ENCODE peak calls at places on chromosomes 5 and 9, in six cellular contexts. One of them, this sample, is unnamed. For H3K9me3, the result is how much of the 10 kb centered on the place peaks cover.

GRCh38 chr9:131410051-131410491 is 16.2 kb downstream of the PRRC2B start:
- DNase-seq in effector memory CD4-positive, alpha-beta T cell: peak
- DNase-seq in CD4-positive, CD25-positive, alpha-beta regulatory T cell: peak
- DNase-seq in esophagus squamous epithelium: no peak
- DNase-seq in PC-3: no peak
- DNase-seq in lower lobe of right lung: no peak
- DNase-seq in this sample: peak

GRCh38 chr5:138945421-138946240 is 70.5 kb upstream of the LRRTM2 start:
- DNase-seq in PC-3: no peak
- DNase-seq in lower lobe of right lung: no peak
- DNase-seq in esophagus squamous epithelium: no peak
- DNase-seq in CD4-positive, CD25-positive, alpha-beta regulatory T cell: no peak
- DNase-seq in effector memory CD4-positive, alpha-beta T cell: no peak
- DNase-seq in this sample: no peak

GRCh38 chr9:101477214-101477613 is 41.6 kb upstream of the ALDOB start:
- DNase-seq in PC-3: peak
- DNase-seq in lower lobe of right lung: no peak
- DNase-seq in esophagus squamous epithelium: no peak
- DNase-seq in CD4-positive, CD25-positive, alpha-beta regulatory T cell: no peak
- DNase-seq in effector memory CD4-positive, alpha-beta T cell: no peak
- DNase-seq in this sample: no peak

GRCh38 chr9:93134740-93135444 is 841 bp upstream of the NINJ1 start:
- DNase-seq in esophagus squamous epithelium: no peak
- DNase-seq in PC-3: no peak
- DNase-seq in lower lobe of right lung: no peak
- DNase-seq in effector memory CD4-positive, alpha-beta T cell: no peak
- DNase-seq in CD4-positive, CD25-positive, alpha-beta regulatory T cell: no peak
- DNase-seq in this sample: no peak

GRCh38 chr9:110919609-110920008 is 118.7 kb downstream of the LPAR1 start:
- DNase-seq in CD4-positive, CD25-positive, alpha-beta regulatory T cell: no peak
- DNase-seq in esophagus squamous epithelium: no peak
- DNase-seq in PC-3: peak
- DNase-seq in lower lobe of right lung: no peak
- DNase-seq in effector memory CD4-positive, alpha-beta T cell: no peak
- DNase-seq in this sample: no peak

GRCh38 chr9:128685022-128685332 is 4.0 kb upstream of the SET start:
- DNase-seq in effector memory CD4-positive, alpha-beta T cell: no peak
- DNase-seq in lower lobe of right lung: no peak
- DNase-seq in CD4-positive, CD25-positive, alpha-beta regulatory T cell: no peak
- DNase-seq in esophagus squamous epithelium: no peak
- DNase-seq in PC-3: no peak
- DNase-seq in this sample: no peak

GRCh38 chr5:139100825-139101224 is 97.3 kb downstream of the SIL1 start:
- DNase-seq in CD4-positive, CD25-positive, alpha-beta regulatory T cell: no peak
- DNase-seq in effector memory CD4-positive, alpha-beta T cell: no peak
- DNase-seq in PC-3: peak
- DNase-seq in lower lobe of right lung: no peak
- DNase-seq in esophagus squamous epithelium: no peak
- DNase-seq in this sample: no peak

GRCh38 chr5:150779397-150780179 is 1.0 kb downstream of the SMIM3 start:
- DNase-seq in esophagus squamous epithelium: no peak
- DNase-seq in lower lobe of right lung: no peak
- DNase-seq in CD4-positive, CD25-positive, alpha-beta regulatory T cell: no peak
- DNase-seq in PC-3: no peak
- DNase-seq in effector memory CD4-positive, alpha-beta T cell: no peak
- DNase-seq in this sample: no peak

GRCh38 chr9:92726971-92727715 is 37.5 kb downstream of the BICD2 start:
- DNase-seq in lower lobe of right lung: no peak
- DNase-seq in CD4-positive, CD25-positive, alpha-beta regulatory T cell: no peak
- DNase-seq in PC-3: no peak
- DNase-seq in effector memory CD4-positive, alpha-beta T cell: no peak
- DNase-seq in esophagus squamous epithelium: no peak
- DNase-seq in this sample: no peak

GRCh38 chr5:32627219-32627880 is 42.0 kb downstream of the SUB1 start:
- DNase-seq in esophagus squamous epithelium: no peak
- DNase-seq in PC-3: no peak
- DNase-seq in effector memory CD4-positive, alpha-beta T cell: no peak
- DNase-seq in CD4-positive, CD25-positive, alpha-beta regulatory T cell: no peak
- DNase-seq in lower lobe of right lung: no peak
- DNase-seq in this sample: no peak

GRCh38 chr5:180301253-180301652 is 9.4 kb upstream of the MAPK9 start:
- DNase-seq in PC-3: no peak
- DNase-seq in lower lobe of right lung: no peak
- DNase-seq in CD4-positive, CD25-positive, alpha-beta regulatory T cell: no peak
- DNase-seq in esophagus squamous epithelium: no peak
- DNase-seq in effector memory CD4-positive, alpha-beta T cell: no peak
- DNase-seq in this sample: no peak

GRCh38 chr5:1962619-1963355 is 80.1 kb upstream of the IRX4 start:
- DNase-seq in esophagus squamous epithelium: no peak
- DNase-seq in CD4-positive, CD25-positive, alpha-beta regulatory T cell: no peak
- DNase-seq in lower lobe of right lung: no peak
- DNase-seq in PC-3: no peak
- DNase-seq in effector memory CD4-positive, alpha-beta T cell: no peak
- DNase-seq in this sample: no peak

GRCh38 chr5:29939988-29940387 is 1253.5 kb upstream of the CDH6 start:
- DNase-seq in CD4-positive, CD25-positive, alpha-beta regulatory T cell: no peak
- DNase-seq in effector memory CD4-positive, alpha-beta T cell: no peak
- DNase-seq in esophagus squamous epithelium: no peak
- DNase-seq in PC-3: no peak
- DNase-seq in lower lobe of right lung: no peak
- DNase-seq in this sample: no peak

GRCh38 chr5:150589791-150590601 is 50.5 kb upstream of the SYNPO start:
- DNase-seq in PC-3: no peak
- DNase-seq in esophagus squamous epithelium: no peak
- DNase-seq in lower lobe of right lung: no peak
- DNase-seq in CD4-positive, CD25-positive, alpha-beta regulatory T cell: no peak
- DNase-seq in effector memory CD4-positive, alpha-beta T cell: no peak
- DNase-seq in this sample: no peak

GRCh38 chr5:7878381-7878873 is 9.5 kb downstream of the MTRR start:
- DNase-seq in PC-3: peak
- DNase-seq in CD4-positive, CD25-positive, alpha-beta regulatory T cell: peak
- DNase-seq in esophagus squamous epithelium: no peak
- DNase-seq in lower lobe of right lung: no peak
- DNase-seq in effector memory CD4-positive, alpha-beta T cell: no peak
- DNase-seq in this sample: no peak

GRCh38 chr9:33443047-33443446 is 4.3 kb downstream of the AQP3 start:
- DNase-seq in esophagus squamous epithelium: no peak
- DNase-seq in effector memory CD4-positive, alpha-beta T cell: no peak
- DNase-seq in PC-3: peak
- DNase-seq in lower lobe of right lung: peak
- DNase-seq in CD4-positive, CD25-positive, alpha-beta regulatory T cell: no peak
- DNase-seq in this sample: no peak

GRCh38 chr5:96157077-96157780 is 195.6 kb upstream of the ELL2 start:
- DNase-seq in PC-3: no peak
- DNase-seq in CD4-positive, CD25-positive, alpha-beta regulatory T cell: no peak
- DNase-seq in lower lobe of right lung: no peak
- DNase-seq in esophagus squamous epithelium: no peak
- DNase-seq in effector memory CD4-positive, alpha-beta T cell: no peak
- DNase-seq in this sample: no peak

GRCh38 chr9:2298217-2298616 is 283.1 kb downstream of the SMARCA2 start:
- DNase-seq in PC-3: no peak
- DNase-seq in lower lobe of right lung: no peak
- DNase-seq in CD4-positive, CD25-positive, alpha-beta regulatory T cell: no peak
- DNase-seq in esophagus squamous epithelium: no peak
- DNase-seq in effector memory CD4-positive, alpha-beta T cell: no peak
- DNase-seq in this sample: no peak

GRCh38 chr9:2302606-2303005 is 287.5 kb downstream of the SMARCA2 start:
- DNase-seq in effector memory CD4-positive, alpha-beta T cell: no peak
- DNase-seq in PC-3: no peak
- DNase-seq in CD4-positive, CD25-positive, alpha-beta regulatory T cell: no peak
- DNase-seq in esophagus squamous epithelium: no peak
- DNase-seq in lower lobe of right lung: no peak
- DNase-seq in this sample: no peak

GRCh38 chr9:2297771-2298170 is 282.6 kb downstream of the SMARCA2 start:
- DNase-seq in lower lobe of right lung: no peak
- DNase-seq in CD4-positive, CD25-positive, alpha-beta regulatory T cell: no peak
- DNase-seq in effector memory CD4-positive, alpha-beta T cell: no peak
- DNase-seq in esophagus squamous epithelium: no peak
- DNase-seq in PC-3: no peak
- DNase-seq in this sample: no peak

GRCh38 chr9:2299156-2299842 is 284.2 kb downstream of the SMARCA2 start:
- DNase-seq in effector memory CD4-positive, alpha-beta T cell: no peak
- DNase-seq in esophagus squamous epithelium: no peak
- DNase-seq in PC-3: peak
- DNase-seq in CD4-positive, CD25-positive, alpha-beta regulatory T cell: no peak
- DNase-seq in lower lobe of right lung: peak
- DNase-seq in this sample: no peak

DNA sequence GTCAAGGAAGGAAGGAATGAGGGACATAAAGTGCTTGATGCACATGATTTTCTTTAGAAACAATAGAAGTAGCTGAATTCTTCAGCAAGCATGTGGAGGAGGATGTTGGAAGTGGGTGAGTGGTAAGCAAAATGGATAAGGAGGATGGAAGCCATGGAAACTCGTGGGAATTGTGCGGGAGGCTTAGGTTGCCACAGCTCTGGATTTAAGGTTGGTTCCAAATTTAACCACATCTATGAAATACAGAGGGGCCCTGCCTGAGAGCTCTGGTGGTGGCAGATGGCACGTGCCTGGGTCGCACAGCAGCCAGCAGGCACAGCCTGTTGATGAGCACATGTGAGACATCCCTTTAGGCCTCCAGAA is 284.7 kb downstream of the SMARCA2 start:
- DNase-seq in esophagus squamous epithelium: no peak
- DNase-seq in CD4-positive, CD25-positive, alpha-beta regulatory T cell: no peak
- DNase-seq in PC-3: no peak
- DNase-seq in lower lobe of right lung: no peak
- DNase-seq in effector memory CD4-positive, alpha-beta T cell: no peak
- DNase-seq in this sample: no peak
- H3K9me3 ChIP-seq in esophagus squamous epithelium: under half
- H3K9me3 ChIP-seq in CD4-positive, CD25-positive, alpha-beta regulatory T cell: under half
- H3K9me3 ChIP-seq in PC-3: under half
- H3K9me3 ChIP-seq in lower lobe of right lung: under half
- H3K9me3 ChIP-seq in effector memory CD4-positive, alpha-beta T cell: under half
- H3K9me3 ChIP-seq in this sample: under half

GRCh38 chr5:27969157-27969556 is 930.8 kb upstream of the CDH9 start:
- DNase-seq in effector memory CD4-positive, alpha-beta T cell: no peak
- DNase-seq in PC-3: no peak
- DNase-seq in lower lobe of right lung: no peak
- DNase-seq in CD4-positive, CD25-positive, alpha-beta regulatory T cell: no peak
- DNase-seq in esophagus squamous epithelium: no peak
- DNase-seq in this sample: no peak

GRCh38 chr5:27962201-27962600 is 923.8 kb upstream of the CDH9 start:
- DNase-seq in lower lobe of right lung: no peak
- DNase-seq in esophagus squamous epithelium: no peak
- DNase-seq in CD4-positive, CD25-positive, alpha-beta regulatory T cell: no peak
- DNase-seq in PC-3: peak
- DNase-seq in effector memory CD4-positive, alpha-beta T cell: no peak
- DNase-seq in this sample: no peak

DNA sequence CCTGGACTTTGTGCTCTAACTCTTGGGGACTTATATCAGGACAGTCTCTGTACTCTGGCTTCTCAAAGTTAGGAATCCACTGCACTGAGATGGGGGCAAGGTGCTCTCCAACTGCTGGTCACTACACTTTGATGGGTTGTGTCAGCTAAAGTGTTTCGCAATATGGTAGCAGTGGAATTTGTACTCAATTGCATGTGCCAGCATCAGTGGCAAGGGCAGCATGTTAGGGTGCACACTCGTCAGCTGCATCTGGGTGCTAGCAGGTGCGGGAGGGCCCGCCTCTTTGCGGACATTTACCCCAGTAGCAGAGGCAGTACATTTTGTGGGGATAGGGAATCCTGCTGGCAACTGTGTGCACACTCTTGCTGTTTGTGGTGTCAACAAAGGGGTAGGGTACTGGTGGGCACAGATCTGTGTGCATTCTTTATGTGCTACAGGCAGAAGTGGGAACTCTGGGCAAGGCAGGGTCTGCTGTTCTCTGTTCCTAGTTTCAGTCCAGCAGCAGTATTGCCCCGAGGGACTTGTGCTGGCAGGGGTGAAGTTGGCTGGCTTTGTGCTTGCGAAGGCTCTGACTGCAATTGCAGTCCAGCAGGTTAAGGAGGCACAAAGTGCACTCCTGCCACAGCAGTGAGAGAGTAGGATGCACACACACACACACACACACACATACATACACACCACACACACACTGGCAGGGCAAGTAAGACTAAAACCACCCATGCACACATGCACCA is 924.8 kb upstream of the CDH9 start:
- DNase-seq in esophagus squamous epithelium: no peak
- DNase-seq in CD4-positive, CD25-positive, alpha-beta regulatory T cell: no peak
- DNase-seq in effector memory CD4-positive, alpha-beta T cell: no peak
- DNase-seq in PC-3: no peak
- DNase-seq in lower lobe of right lung: no peak
- DNase-seq in this sample: no peak
- H3K9me3 ChIP-seq in esophagus squamous epithelium: under half
- H3K9me3 ChIP-seq in CD4-positive, CD25-positive, alpha-beta regulatory T cell: under half
- H3K9me3 ChIP-seq in effector memory CD4-positive, alpha-beta T cell: under half
- H3K9me3 ChIP-seq in PC-3: under half
- H3K9me3 ChIP-seq in lower lobe of right lung: under half
- H3K9me3 ChIP-seq in this sample: under half

DNA sequence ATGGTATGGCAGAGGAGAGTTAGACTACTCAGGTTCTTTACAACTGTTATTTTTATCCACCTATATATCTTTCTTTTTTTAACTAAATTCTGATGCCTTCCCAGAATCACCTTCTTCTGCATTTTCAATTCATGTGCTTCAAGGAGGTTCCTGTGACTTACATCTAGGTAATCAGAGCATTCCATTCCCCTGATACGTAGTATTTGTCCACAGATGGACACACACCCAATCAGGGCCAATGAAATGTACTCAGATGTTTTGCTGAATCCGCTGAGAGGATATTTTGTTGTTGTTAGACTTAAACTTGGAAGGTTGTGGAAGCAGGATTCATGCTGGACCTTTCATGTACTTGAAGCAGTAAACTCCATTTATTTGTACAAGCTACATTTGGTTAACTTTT is 159.4 kb upstream of the FER start:
- DNase-seq in esophagus squamous epithelium: no peak
- DNase-seq in effector memory CD4-positive, alpha-beta T cell: no peak
- DNase-seq in lower lobe of right lung: no peak
- DNase-seq in CD4-positive, CD25-positive, alpha-beta regulatory T cell: no peak
- DNase-seq in PC-3: peak
- DNase-seq in this sample: no peak
- H3K9me3 ChIP-seq in esophagus squamous epithelium: under half
- H3K9me3 ChIP-seq in effector memory CD4-positive, alpha-beta T cell: under half
- H3K9me3 ChIP-seq in lower lobe of right lung: under half
- H3K9me3 ChIP-seq in CD4-positive, CD25-positive, alpha-beta regulatory T cell: under half
- H3K9me3 ChIP-seq in PC-3: under half
- H3K9me3 ChIP-seq in this sample: under half

GRCh38 chr9:133277467-133277866 is 2.5 kb upstream of the ABO start:
- DNase-seq in PC-3: no peak
- DNase-seq in esophagus squamous epithelium: no peak
- DNase-seq in CD4-positive, CD25-positive, alpha-beta regulatory T cell: no peak
- DNase-seq in effector memory CD4-positive, alpha-beta T cell: no peak
- DNase-seq in lower lobe of right lung: no peak
- DNase-seq in this sample: no peak

GRCh38 chr9:133276001-133276884 is 1.2 kb upstream of the ABO start:
- DNase-seq in PC-3: no peak
- DNase-seq in esophagus squamous epithelium: no peak
- DNase-seq in CD4-positive, CD25-positive, alpha-beta regulatory T cell: no peak
- DNase-seq in lower lobe of right lung: no peak
- DNase-seq in effector memory CD4-positive, alpha-beta T cell: no peak
- DNase-seq in this sample: no peak

GRCh38 chr9:133275105-133276000 is at the start of gene ABO:
- DNase-seq in CD4-positive, CD25-positive, alpha-beta regulatory T cell: no peak
- DNase-seq in esophagus squamous epithelium: no peak
- DNase-seq in lower lobe of right lung: no peak
- DNase-seq in PC-3: no peak
- DNase-seq in effector memory CD4-positive, alpha-beta T cell: no peak
- DNase-seq in this sample: no peak

GRCh38 chr9:133278161-133279131 is 3.4 kb upstream of the ABO start:
- DNase-seq in lower lobe of right lung: no peak
- DNase-seq in esophagus squamous epithelium: no peak
- DNase-seq in CD4-positive, CD25-positive, alpha-beta regulatory T cell: no peak
- DNase-seq in PC-3: no peak
- DNase-seq in effector memory CD4-positive, alpha-beta T cell: no peak
- DNase-seq in this sample: no peak

GRCh38 chr9:133276923-133277322 is 1.9 kb upstream of the ABO start:
- DNase-seq in CD4-positive, CD25-positive, alpha-beta regulatory T cell: no peak
- DNase-seq in effector memory CD4-positive, alpha-beta T cell: no peak
- DNase-seq in PC-3: no peak
- DNase-seq in lower lobe of right lung: no peak
- DNase-seq in esophagus squamous epithelium: no peak
- DNase-seq in this sample: no peak
- H3K9me3 ChIP-seq in CD4-positive, CD25-positive, alpha-beta regulatory T cell: under half
- H3K9me3 ChIP-seq in effector memory CD4-positive, alpha-beta T cell: under half
- H3K9me3 ChIP-seq in PC-3: under half
- H3K9me3 ChIP-seq in lower lobe of right lung: under half
- H3K9me3 ChIP-seq in esophagus squamous epithelium: under half
- H3K9me3 ChIP-seq in this sample: under half

This sample was measured in T-helper 17 cell.